ENCODE peak calls at places on chromosomes 16 and 17, in eight cellular contexts. One of them, this sample, is unnamed.

GRCh38 chr17:63571632-63572310 is 21.5 kb downstream of the DCAF7 start:
- DNase-seq in MM.1S: no peak
- DNase-seq in PC-3: peak
- DNase-seq in hepatocyte: no peak
- DNase-seq in GM23338: no peak
- DNase-seq in SK-N-SH: no peak
- DNase-seq in OCI-LY7: no peak
- DNase-seq in HCT116: no peak
- DNase-seq in this sample: no peak

GRCh38 chr16:72969812-72970211 is 78.1 kb downstream of the ZFHX3 start:
- DNase-seq in OCI-LY7: no peak
- DNase-seq in PC-3: no peak
- DNase-seq in GM23338: no peak
- DNase-seq in MM.1S: no peak
- DNase-seq in SK-N-SH: no peak
- DNase-seq in HCT116: no peak
- DNase-seq in hepatocyte: no peak
- DNase-seq in this sample: no peak

GRCh38 chr16:17246974-17247718 is 223.6 kb downstream of the XYLT1 start:
- DNase-seq in hepatocyte: no peak
- DNase-seq in PC-3: no peak
- DNase-seq in MM.1S: no peak
- DNase-seq in HCT116: no peak
- DNase-seq in OCI-LY7: no peak
- DNase-seq in GM23338: no peak
- DNase-seq in SK-N-SH: no peak
- DNase-seq in this sample: no peak

GRCh38 chr16:76882105-76882504 is 308.9 kb upstream of the MON1B start:
- DNase-seq in PC-3: peak
- DNase-seq in hepatocyte: no peak
- DNase-seq in SK-N-SH: no peak
- DNase-seq in GM23338: no peak
- DNase-seq in MM.1S: no peak
- DNase-seq in OCI-LY7: no peak
- DNase-seq in HCT116: no peak
- DNase-seq in this sample: no peak

GRCh38 chr17:45123930-45124796 is 8.2 kb downstream of the PLCD3 start:
- DNase-seq in hepatocyte: peak
- DNase-seq in HCT116: peak
- DNase-seq in GM23338: peak
- DNase-seq in OCI-LY7: peak
- DNase-seq in SK-N-SH: peak
- DNase-seq in PC-3: peak
- DNase-seq in MM.1S: no peak
- DNase-seq in this sample: no peak

GRCh38 chr16:27756206-27756970 is 206.4 kb downstream of the KATNIP start:
- DNase-seq in OCI-LY7: no peak
- DNase-seq in GM23338: no peak
- DNase-seq in HCT116: no peak
- DNase-seq in SK-N-SH: no peak
- DNase-seq in MM.1S: no peak
- DNase-seq in hepatocyte: no peak
- DNase-seq in PC-3: no peak
- DNase-seq in this sample: no peak

GRCh38 chr16:19698480-19699465 is 19.3 kb downstream of the KNOP1 start:
- DNase-seq in SK-N-SH: no peak
- DNase-seq in hepatocyte: no peak
- DNase-seq in MM.1S: no peak
- DNase-seq in GM23338: no peak
- DNase-seq in HCT116: no peak
- DNase-seq in PC-3: no peak
- DNase-seq in OCI-LY7: no peak
- DNase-seq in this sample: no peak

GRCh38 chr17:28763804-28764266 is 20.0 kb downstream of the TRAF4 start:
- DNase-seq in OCI-LY7: peak
- DNase-seq in hepatocyte: peak
- DNase-seq in SK-N-SH: peak
- DNase-seq in HCT116: peak
- DNase-seq in GM23338: peak
- DNase-seq in PC-3: peak
- DNase-seq in MM.1S: peak
- DNase-seq in this sample: peak

GRCh38 chr17:35345926-35346771 is 27.3 kb downstream of the SLFN11 start:
- DNase-seq in OCI-LY7: no peak
- DNase-seq in MM.1S: no peak
- DNase-seq in SK-N-SH: peak
- DNase-seq in GM23338: peak
- DNase-seq in hepatocyte: peak
- DNase-seq in HCT116: no peak
- DNase-seq in PC-3: no peak
- DNase-seq in this sample: peak

GRCh38 chr17:45307290-45308015 is 9.4 kb downstream of the MAP3K14 start:
- DNase-seq in PC-3: peak
- DNase-seq in GM23338: no peak
- DNase-seq in HCT116: no peak
- DNase-seq in hepatocyte: no peak
- DNase-seq in SK-N-SH: no peak
- DNase-seq in OCI-LY7: peak
- DNase-seq in MM.1S: no peak
- DNase-seq in this sample: no peak

GRCh38 chr17:58413684-58414083 is 3.6 kb downstream of the RNF43 start:
- DNase-seq in SK-N-SH: no peak
- DNase-seq in hepatocyte: no peak
- DNase-seq in MM.1S: no peak
- DNase-seq in OCI-LY7: no peak
- DNase-seq in GM23338: no peak
- DNase-seq in PC-3: no peak
- DNase-seq in HCT116: no peak
- DNase-seq in this sample: no peak

GRCh38 chr17:50768348-50768761 is 1.0 kb upstream of the ANKRD40CL start:
- DNase-seq in OCI-LY7: no peak
- DNase-seq in HCT116: peak
- DNase-seq in GM23338: peak
- DNase-seq in SK-N-SH: no peak
- DNase-seq in hepatocyte: peak
- DNase-seq in MM.1S: no peak
- DNase-seq in PC-3: peak
- DNase-seq in this sample: no peak

GRCh38 chr17:61720016-61720795 is 129.2 kb upstream of the NACA2 start:
- DNase-seq in GM23338: no peak
- DNase-seq in SK-N-SH: no peak
- DNase-seq in hepatocyte: no peak
- DNase-seq in MM.1S: no peak
- DNase-seq in PC-3: no peak
- DNase-seq in OCI-LY7: no peak
- DNase-seq in HCT116: no peak
- DNase-seq in this sample: no peak

GRCh38 chr16:49462989-49463371 is 89.4 kb downstream of the C16orf78 start:
- DNase-seq in SK-N-SH: no peak
- DNase-seq in GM23338: no peak
- DNase-seq in OCI-LY7: peak
- DNase-seq in MM.1S: peak
- DNase-seq in PC-3: no peak
- DNase-seq in hepatocyte: no peak
- DNase-seq in HCT116: no peak
- DNase-seq in this sample: no peak

GRCh38 chr16:11609474-11610120 is 22.9 kb upstream of the LITAF start:
- DNase-seq in GM23338: no peak
- DNase-seq in PC-3: no peak
- DNase-seq in OCI-LY7: no peak
- DNase-seq in SK-N-SH: no peak
- DNase-seq in MM.1S: no peak
- DNase-seq in hepatocyte: no peak
- DNase-seq in HCT116: no peak
- DNase-seq in this sample: peak

GRCh38 chr16:54326266-54326662 is 39.7 kb upstream of the IRX3 start:
- DNase-seq in HCT116: no peak
- DNase-seq in SK-N-SH: no peak
- DNase-seq in GM23338: no peak
- DNase-seq in OCI-LY7: no peak
- DNase-seq in MM.1S: no peak
- DNase-seq in hepatocyte: no peak
- DNase-seq in PC-3: no peak
- DNase-seq in this sample: no peak

GRCh38 chr16:66026211-66026610 is 340.3 kb upstream of the CDH5 start:
- DNase-seq in hepatocyte: peak
- DNase-seq in MM.1S: no peak
- DNase-seq in HCT116: no peak
- DNase-seq in GM23338: peak
- DNase-seq in OCI-LY7: no peak
- DNase-seq in SK-N-SH: peak
- DNase-seq in PC-3: peak
- DNase-seq in this sample: peak

GRCh38 chr16:19114359-19115147 is 789 bp downstream of the ITPRIPL2 start:
- DNase-seq in GM23338: peak
- DNase-seq in MM.1S: no peak
- DNase-seq in HCT116: no peak
- DNase-seq in PC-3: peak
- DNase-seq in SK-N-SH: peak
- DNase-seq in hepatocyte: peak
- DNase-seq in OCI-LY7: no peak
- DNase-seq in this sample: peak

DNA sequence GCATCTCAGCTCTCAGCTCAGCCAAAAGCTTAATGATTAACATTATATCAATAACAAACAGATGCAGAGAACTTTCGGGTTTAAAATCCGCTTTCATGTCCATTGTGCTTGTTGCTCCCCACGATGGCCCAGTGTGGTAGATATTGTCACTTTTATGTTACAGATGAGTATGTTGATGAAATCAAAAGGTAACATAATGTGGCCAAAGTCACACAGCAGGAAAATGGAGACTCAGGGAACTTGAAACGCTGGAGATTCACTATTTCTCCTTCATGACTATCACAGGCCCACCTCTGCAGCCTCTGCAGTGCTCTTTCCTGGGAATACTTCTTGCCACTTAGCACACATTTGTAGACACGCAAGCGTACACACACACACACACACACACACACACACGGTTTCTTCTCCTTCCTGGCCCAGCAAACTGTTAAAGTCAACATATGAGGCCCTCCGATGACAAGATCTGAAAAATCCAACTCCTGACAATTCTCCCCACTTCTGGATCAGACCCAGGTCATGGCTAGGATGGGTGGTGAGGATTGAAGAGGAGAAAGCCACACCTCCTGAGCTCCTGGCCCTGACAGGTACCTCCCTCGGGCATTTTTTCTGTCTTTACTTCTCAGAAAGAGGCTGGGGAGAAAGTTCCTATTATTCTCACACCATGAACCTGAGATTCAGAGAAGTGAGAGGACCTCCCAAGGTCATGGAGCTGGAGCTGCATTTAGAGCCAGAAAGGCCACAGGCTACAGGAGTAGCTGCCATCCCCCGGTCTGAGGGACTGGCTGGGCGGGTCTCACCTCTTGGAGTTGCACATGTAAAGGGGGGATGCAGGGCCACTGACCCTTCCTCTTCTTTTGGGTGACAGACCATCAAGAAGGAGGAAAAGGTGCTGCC is 9.7 kb downstream of the DRC7 start:
- DNase-seq in hepatocyte: no peak
- DNase-seq in HCT116: no peak
- DNase-seq in SK-N-SH: no peak
- DNase-seq in OCI-LY7: no peak
- DNase-seq in GM23338: no peak
- DNase-seq in PC-3: no peak
- DNase-seq in MM.1S: no peak
- DNase-seq in this sample: no peak
- H2AFZ ChIP-seq in hepatocyte: no peak
- H2AFZ ChIP-seq in HCT116: no peak
- H2AFZ ChIP-seq in SK-N-SH: no peak
- H2AFZ ChIP-seq in OCI-LY7: no peak
- H2AFZ ChIP-seq in GM23338: no peak
- H2AFZ ChIP-seq in PC-3: no peak
- H2AFZ ChIP-seq in MM.1S: no peak
- H2AFZ ChIP-seq in this sample: no peak

DNA sequence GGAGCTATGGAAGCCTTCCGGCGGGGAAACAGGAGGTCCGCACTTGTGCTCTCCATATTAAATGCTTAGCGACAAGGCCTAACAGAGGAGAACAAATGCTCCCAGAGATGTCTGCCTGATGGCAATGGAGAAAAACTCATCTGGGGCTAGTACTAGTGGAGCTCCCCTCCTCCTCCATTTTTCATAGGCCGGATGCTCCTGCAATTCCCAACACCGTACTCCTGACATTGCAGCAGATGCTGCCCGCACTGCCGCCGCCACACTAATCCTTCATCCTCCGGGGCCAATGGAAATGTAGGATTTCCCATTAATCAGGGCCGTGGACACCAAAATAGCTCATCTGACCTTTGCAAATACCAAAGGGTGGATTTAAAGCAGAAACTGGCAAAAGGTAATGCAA is 27.5 kb downstream of the TOM1L2 start:
- DNase-seq in HCT116: no peak
- DNase-seq in MM.1S: no peak
- DNase-seq in SK-N-SH: no peak
- DNase-seq in PC-3: no peak
- DNase-seq in OCI-LY7: no peak
- DNase-seq in GM23338: no peak
- DNase-seq in hepatocyte: no peak
- DNase-seq in this sample: peak
- TF ChIP-seq EZH2phosphoT487 in HCT116: no peak
- TF ChIP-seq EZH2phosphoT487 in MM.1S: no peak
- TF ChIP-seq EZH2phosphoT487 in SK-N-SH: no peak
- TF ChIP-seq EZH2phosphoT487 in PC-3: no peak
- TF ChIP-seq EZH2phosphoT487 in OCI-LY7: no peak
- TF ChIP-seq EZH2phosphoT487 in GM23338: no peak
- TF ChIP-seq EZH2phosphoT487 in hepatocyte: no peak
- TF ChIP-seq EZH2phosphoT487 in this sample: no peak

DNA sequence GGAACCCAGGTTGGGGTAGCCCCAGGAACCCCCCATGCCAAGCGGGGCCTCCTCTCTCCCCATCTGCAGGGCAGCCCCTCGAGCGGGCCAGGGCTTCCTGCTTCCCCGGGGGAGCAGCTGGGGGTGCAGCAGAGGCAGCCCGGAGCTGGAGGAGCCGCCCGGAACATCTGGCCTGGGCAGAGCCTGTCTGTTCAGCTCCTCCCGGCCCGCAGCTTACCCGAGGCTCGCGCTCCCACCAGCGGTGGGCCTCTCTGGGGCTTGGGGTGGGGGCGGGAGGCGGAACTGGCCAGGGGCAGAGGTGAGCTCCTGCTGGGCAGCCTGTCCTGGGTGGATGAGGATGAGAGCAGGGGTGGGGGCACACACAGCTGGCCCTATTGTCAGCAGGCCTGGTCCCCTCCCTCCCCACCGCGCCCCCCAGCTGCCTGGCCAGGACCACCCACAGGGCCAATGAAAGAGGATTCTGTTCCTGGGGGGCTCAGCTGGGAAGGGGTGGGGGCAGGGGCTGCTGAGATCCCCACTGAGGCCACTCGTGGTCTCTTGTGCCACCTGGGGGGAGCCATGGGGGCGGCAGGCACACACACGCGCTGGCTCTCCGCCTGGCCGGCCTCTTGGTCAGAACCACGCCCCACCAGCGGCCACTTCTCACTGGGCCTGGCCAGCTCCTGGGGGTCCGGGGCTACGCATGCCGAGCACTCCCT is 34.7 kb downstream of the BAHCC1 start:
- DNase-seq in MM.1S: no peak
- DNase-seq in hepatocyte: peak
- DNase-seq in PC-3: no peak
- DNase-seq in OCI-LY7: no peak
- DNase-seq in HCT116: no peak
- DNase-seq in SK-N-SH: peak
- DNase-seq in GM23338: no peak
- DNase-seq in this sample: peak
- TF ChIP-seq CTCF in MM.1S: no peak
- TF ChIP-seq CTCF in hepatocyte: peak
- TF ChIP-seq CTCF in PC-3: no peak
- TF ChIP-seq CTCF in OCI-LY7: peak
- TF ChIP-seq CTCF in HCT116: peak
- TF ChIP-seq CTCF in SK-N-SH: peak
- TF ChIP-seq CTCF in GM23338: peak
- TF ChIP-seq CTCF in this sample: peak

GRCh38 chr16:89139907-89140361 is 31.6 kb upstream of the CDH15 start:
- DNase-seq in HCT116: no peak
- DNase-seq in GM23338: no peak
- DNase-seq in MM.1S: no peak
- DNase-seq in hepatocyte: no peak
- DNase-seq in SK-N-SH: no peak
- DNase-seq in OCI-LY7: no peak
- DNase-seq in PC-3: no peak
- DNase-seq in this sample: no peak
- H2AFZ ChIP-seq in HCT116: no peak
- H2AFZ ChIP-seq in GM23338: no peak
- H2AFZ ChIP-seq in MM.1S: no peak
- H2AFZ ChIP-seq in hepatocyte: no peak
- H2AFZ ChIP-seq in SK-N-SH: no peak
- H2AFZ ChIP-seq in OCI-LY7: no peak
- H2AFZ ChIP-seq in PC-3: no peak
- H2AFZ ChIP-seq in this sample: no peak